ENCODE peak calls at places on chromosome 4, in four cellular contexts. R is hepatocyte, J is GM23248, N is neural progenitor cell. Y is an unnamed sample. For H3K4me1 and H3K9me3, the result is how much of the 10 kb centered on the place peaks cover.

GRCh38 chr4:24973471-24974251 is 57.1 kb downstream of the LGI2 start:
- DNase-seq in R (peak), J (peak), N (no peak), Y (peak)

GRCh38 chr4:13907255-13907751 is 279.8 kb upstream of the BOD1L1 start:
- DNase-seq in R (peak), J (peak), N (no peak), Y (no peak)

GRCh38 chr4:95319169-95319568 is 229.6 kb downstream of the UNC5C start:
- DNase-seq in R (no peak), J (no peak), N (no peak), Y (no peak)

GRCh38 chr4:84800256-84800655 is 166.2 kb downstream of the WDFY3 start:
- DNase-seq in R (no peak), J (peak), N (no peak), Y (no peak)

GRCh38 chr4:71501992-71502391 is 163.2 kb downstream of the SLC4A4 start:
- DNase-seq in R (no peak), J (no peak), N (no peak), Y (no peak)

GRCh38 chr4:116358633-116359222 is 726.6 kb downstream of the TRAM1L1 start:
- DNase-seq in R (peak), J (peak), N (peak), Y (peak)

GRCh38 chr4:83569967-83570366 is 34.1 kb downstream of the GPAT3 start:
- DNase-seq in R (no peak), J (no peak), N (no peak), Y (no peak)

GRCh38 chr4:110198472-110199419 is at the start of gene ELOVL6:
- DNase-seq in R (peak), J (peak), N (peak), Y (peak)

GRCh38 chr4:44100456-44100855 is 348.2 kb downstream of the KCTD8 start:
- DNase-seq in R (no peak), J (no peak), N (no peak), Y (no peak)

GRCh38 chr4:25984796-25985195 is 70.8 kb downstream of the SMIM20 start:
- DNase-seq in R (no peak), J (no peak), N (no peak), Y (no peak)

GRCh38 chr4:83851261-83852084 is 315.6 kb downstream of the GPAT3 start:
- DNase-seq in R (peak), J (peak), N (no peak), Y (no peak)

GRCh38 chr4:59091376-59092142 is 1981.4 kb upstream of the IGFBP7 start:
- DNase-seq in R (no peak), J (no peak), N (no peak), Y (no peak)

GRCh38 chr4:118968006-118968405 is 79.4 kb downstream of the SYNPO2 start:
- DNase-seq in R (peak), J (peak), N (peak), Y (peak)

GRCh38 chr4:8192748-8193738 is 6.0 kb upstream of the SH3TC1 start:
- DNase-seq in R (peak), J (peak), N (no peak), Y (peak)

GRCh38 chr4:8188743-8189550 is 10.1 kb upstream of the SH3TC1 start:
- DNase-seq in R (no peak), J (peak), N (no peak), Y (no peak)

GRCh38 chr4:8188085-8188484 is 11.0 kb upstream of the SH3TC1 start:
- DNase-seq in R (no peak), J (peak), N (no peak), Y (no peak)

GRCh38 chr4:8189551-8190466 is 9.3 kb upstream of the SH3TC1 start:
- DNase-seq in R (no peak), J (no peak), N (no peak), Y (no peak)

DNA sequence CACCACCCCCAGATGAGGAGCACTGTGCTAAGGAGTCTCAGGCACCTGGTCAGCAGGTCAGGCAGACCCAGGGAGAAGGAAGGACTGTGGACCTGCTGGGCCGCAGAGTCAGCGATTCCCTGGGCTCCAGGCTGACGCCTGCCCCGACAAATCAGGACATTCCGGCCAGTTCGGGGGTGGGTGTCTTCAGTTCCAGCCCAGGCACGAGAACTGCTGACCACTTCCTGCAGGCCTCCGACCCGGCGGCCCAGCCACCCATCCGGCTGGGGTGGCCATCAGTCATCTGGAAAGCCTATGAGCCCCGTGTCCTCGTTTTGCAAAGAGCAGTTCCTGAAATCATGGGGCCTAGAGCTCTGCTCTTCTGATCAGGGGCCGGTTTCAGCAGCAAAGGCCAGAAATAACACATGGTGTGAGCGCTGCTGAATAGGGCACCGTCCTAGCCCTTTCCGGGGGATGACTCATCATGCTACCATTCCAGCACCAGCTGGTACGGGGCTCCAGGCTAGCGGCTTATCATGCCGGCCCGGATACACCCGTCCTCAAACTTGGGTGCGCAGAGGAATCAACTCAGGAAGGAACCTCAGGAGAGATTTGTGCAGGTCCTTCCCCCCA is 7.8 kb upstream of the SH3TC1 start:
- DNase-seq in R (no peak), J (no peak), N (no peak), Y (no peak)
- H3K4me1 ChIP-seq in R (under half), J (under half), N (under half), Y (under half)

DNA sequence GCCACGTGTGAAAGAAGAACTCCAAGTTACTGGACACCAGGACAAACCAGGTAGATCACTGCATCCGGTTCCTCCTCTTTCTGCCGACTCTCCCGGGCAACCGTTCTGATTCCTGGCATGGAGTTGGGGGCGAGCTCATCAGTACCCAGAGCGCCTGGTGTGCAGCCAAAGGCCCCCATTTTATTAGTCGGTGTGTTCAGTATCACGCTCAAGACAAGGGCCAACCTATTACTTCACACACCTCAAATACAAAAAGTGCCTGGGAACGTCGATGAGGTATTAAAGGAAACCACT is 2.8 kb upstream of the CTBP1 start:
- DNase-seq in R (no peak), J (no peak), N (no peak), Y (no peak)
- H3K9me3 ChIP-seq in R (under half), J (under half), N (under half), Y (under half)

DNA sequence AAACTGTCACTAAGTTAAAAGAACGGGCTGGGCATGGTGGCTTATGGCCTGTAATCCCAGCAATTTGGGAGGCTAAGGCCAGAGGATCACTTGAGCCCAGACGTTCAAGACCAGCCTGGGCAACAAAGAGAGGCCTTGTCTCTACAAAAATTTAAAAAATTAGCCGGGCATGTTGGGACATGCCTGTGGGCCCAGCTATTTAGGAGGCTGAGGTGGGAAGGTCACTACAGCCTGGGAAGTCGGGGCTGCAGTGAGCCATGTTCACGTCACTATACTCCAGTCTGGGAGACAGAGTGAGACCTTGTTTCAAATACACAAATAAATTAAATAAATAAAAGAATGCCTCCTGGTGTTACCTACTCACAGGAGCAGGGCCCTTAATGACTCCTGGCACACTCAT is 69.5 kb downstream of the APBB2 start:
- DNase-seq in R (no peak), J (peak), N (no peak), Y (no peak)
- H3K4me1 ChIP-seq in R (under half), J (half or more), N (under half), Y (under half)

GRCh38 chr4:422587-422986 is 76.4 kb downstream of the ZNF721 start:
- DNase-seq in R (no peak), J (no peak), N (no peak), Y (no peak)
- H3K9me3 ChIP-seq in R (half or more), J (under half), N (half or more), Y (under half)

DNA sequence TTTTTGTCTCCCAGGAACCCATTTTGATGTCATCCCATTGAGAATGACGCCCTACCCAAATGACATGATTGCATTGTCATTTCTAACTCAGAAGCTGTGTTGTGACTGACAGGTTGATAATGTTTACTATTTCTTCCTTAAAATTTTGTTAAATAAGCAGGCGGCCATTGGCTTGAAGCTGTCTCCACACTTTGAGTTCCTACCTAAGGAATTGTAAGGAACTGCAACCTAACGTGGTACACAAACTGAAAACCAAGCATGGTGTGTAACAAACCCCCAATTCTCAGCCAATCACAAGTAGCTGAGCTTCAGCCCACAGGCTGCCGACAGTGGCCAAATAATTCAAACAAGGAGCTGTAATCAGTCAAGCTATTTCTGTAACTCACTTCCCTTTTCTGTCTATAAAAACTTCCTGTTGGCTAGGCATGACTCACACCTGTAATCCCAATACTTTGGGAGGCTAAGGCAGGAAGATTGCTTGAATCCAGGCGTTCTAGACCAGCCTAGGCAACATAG is 2.9 kb upstream of the MND1 start:
- DNase-seq in R (peak), J (peak), N (no peak), Y (no peak)
- H3K4me1 ChIP-seq in R (under half), J (under half), N (under half), Y (under half)

DNA sequence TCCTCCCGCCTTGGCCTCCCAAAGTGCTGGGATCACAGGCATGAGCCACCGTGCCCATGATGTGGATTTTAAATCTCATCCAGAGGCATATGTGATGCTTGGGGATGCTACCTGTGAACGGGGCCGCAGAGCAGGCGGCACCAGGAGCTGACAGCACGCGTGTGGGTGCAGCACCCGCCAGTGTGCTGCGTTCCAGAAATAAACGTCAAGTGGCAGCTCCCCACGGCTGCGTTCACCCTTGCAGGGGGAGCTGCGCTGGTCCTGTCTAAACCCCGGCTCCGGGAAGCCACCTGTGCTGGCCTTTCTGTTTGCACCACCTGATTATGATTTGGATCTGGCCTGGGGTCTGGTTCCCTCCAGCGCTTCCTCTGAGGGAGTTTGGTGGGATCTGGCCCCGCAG is 77.8 kb downstream of the SORCS2 start:
- DNase-seq in R (no peak), J (no peak), N (no peak), Y (no peak)
- H3K9me3 ChIP-seq in R (under half), J (under half), N (under half), Y (under half)

DNA sequence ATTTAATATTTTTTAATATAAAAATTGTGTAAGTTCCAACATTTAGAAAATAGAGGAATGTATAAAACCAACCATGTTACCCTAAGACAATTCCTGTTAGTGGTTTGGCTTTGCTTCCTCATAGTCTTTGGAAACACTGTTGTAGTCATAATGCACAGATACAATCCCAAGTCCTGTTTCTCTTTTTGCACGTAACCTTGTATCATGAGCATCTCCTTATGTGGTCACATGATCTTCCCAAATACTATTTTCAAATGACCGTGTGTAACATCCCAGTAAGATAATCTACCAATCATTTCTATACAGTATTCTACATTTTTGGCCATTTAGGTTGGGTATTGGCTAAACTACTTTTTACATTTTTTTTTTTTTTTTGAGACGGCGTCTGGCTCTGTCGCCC is 13.9 kb upstream of the RHOH start:
- DNase-seq in R (no peak), J (no peak), N (no peak), Y (no peak)
- H3K4me1 ChIP-seq in R (under half), J (under half), N (under half), Y (under half)

DNA sequence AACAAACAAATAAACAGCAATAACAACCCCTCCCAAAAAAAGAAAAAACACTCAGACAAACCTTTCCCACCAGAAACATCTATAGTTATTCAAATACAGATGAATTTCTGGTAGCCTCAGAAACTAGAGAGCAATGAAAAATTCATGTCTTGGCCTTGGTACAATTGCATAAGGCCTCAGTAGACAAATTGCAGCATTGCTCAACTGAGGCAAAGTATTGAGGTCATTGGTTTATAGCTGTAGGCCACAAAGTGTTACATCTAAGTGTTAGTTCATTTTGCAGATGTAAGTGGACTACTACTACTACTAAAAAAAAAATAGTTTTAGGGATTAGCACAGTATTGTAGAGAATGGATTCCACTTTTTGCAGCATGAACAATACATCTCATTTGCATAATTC is 2268.3 kb downstream of the ARAP2 start:
- DNase-seq in R (no peak), J (peak), N (no peak), Y (no peak)
- H3K9me3 ChIP-seq in R (under half), J (under half), N (under half), Y (under half)

Y was measured in colonic mucosa.